ENCODE peak calls at places on chromosomes 4 and X, in five cellular contexts. H is GM20000, N is psoas muscle, B is AG10803, C is coronary artery. Y is an unnamed sample.

GRCh38 chr4:123833156-123833555 is 436.6 kb downstream of the SPRY1 start:
- DNase-seq in C (no peak), N (no peak), H (no peak), B (no peak), Y (no peak)

GRCh38 chrX:119015407-119016242 is 41.2 kb downstream of the LONRF3 start:
- DNase-seq in N (peak), B (peak), C (no peak), H (peak), Y (no peak)

GRCh38 chrX:72305286-72306084 is at the start of gene CITED1:
- DNase-seq in B (no peak), N (no peak), C (no peak), H (peak), Y (peak)

GRCh38 chr4:109967798-109968520 is 55.3 kb downstream of the EGF start:
- DNase-seq in B (peak), N (no peak), H (no peak), C (no peak), Y (no peak)

GRCh38 chr4:15906024-15906443 is 32.5 kb downstream of the FGFBP1 start:
- DNase-seq in C (no peak), N (no peak), B (no peak), H (no peak), Y (no peak)

GRCh38 chrX:134760671-134761070 is 102.4 kb upstream of the PLAC1 start:
- DNase-seq in H (no peak), N (no peak), C (no peak), B (no peak), Y (no peak)

GRCh38 chr4:166121897-166122296 is 248.9 kb downstream of the TLL1 start:
- DNase-seq in B (no peak), N (no peak), C (no peak), H (no peak), Y (no peak)

GRCh38 chrX:41334866-41335589 is 1.1 kb downstream of the DDX3X start:
- DNase-seq in H (peak), C (peak), N (peak), B (peak), Y (no peak)

GRCh38 chrX:47467106-47467505 is 15.9 kb downstream of the ZNF41 start:
- DNase-seq in H (no peak), N (no peak), B (no peak), C (no peak), Y (no peak)

GRCh38 chrX:50971390-50971789 is 60.9 kb downstream of the BMP15 start:
- DNase-seq in H (no peak), B (peak), N (no peak), C (no peak), Y (no peak)

GRCh38 chr4:119525771-119526712 is 102.6 kb downstream of the PDE5A start:
- DNase-seq in H (no peak), N (no peak), B (peak), C (no peak), Y (no peak)

GRCh38 chr4:74531952-74532794 is 87.2 kb downstream of the AREG start:
- DNase-seq in B (peak), H (peak), C (no peak), N (no peak), Y (no peak)

GRCh38 chr4:29734785-29735184 is 985.4 kb upstream of the PCDH7 start:
- DNase-seq in H (no peak), B (no peak), C (no peak), N (no peak), Y (no peak)

GRCh38 chrX:45775462-45775861 is 574.8 kb upstream of the DIPK2B start:
- DNase-seq in C (no peak), N (no peak), H (no peak), B (peak), Y (no peak)

GRCh38 chrX:153885968-153886903 is at the start of gene L1CAM:
- DNase-seq in N (no peak), C (no peak), H (peak), B (no peak), Y (no peak)

GRCh38 chr4:118112117-118112516 is 77.8 kb downstream of the NDST3 start:
- DNase-seq in H (no peak), C (no peak), B (no peak), N (no peak), Y (no peak)

GRCh38 chrX:109327271-109327670 is 154.6 kb downstream of the GUCY2F start:
- DNase-seq in B (peak), H (no peak), N (no peak), C (no peak), Y (no peak)

GRCh38 chr4:8547108-8547911 is 32.9 kb upstream of the GPR78 start:
- DNase-seq in C (no peak), N (no peak), B (peak), H (peak), Y (no peak)

GRCh38 chrX:48938721-48939416 is 18.5 kb downstream of the OTUD5 start:
- DNase-seq in B (no peak), H (peak), N (no peak), C (no peak), Y (no peak)

GRCh38 chrX:1435241-1435900 is 17.3 kb downstream of the ASMTL start:
- DNase-seq in B (no peak), H (no peak), N (no peak), C (no peak), Y (no peak)

GRCh38 chrX:39381446-39381845 is 580.2 kb downstream of the MID1IP1 start:
- DNase-seq in H (no peak), C (no peak), N (no peak), B (no peak), Y (no peak)

GRCh38 chrX:106631615-106632014 is 19.8 kb downstream of the RADX start:
- DNase-seq in N (no peak), B (no peak), H (no peak), C (no peak), Y (no peak)

GRCh38 chrX:110402091-110402854 is 43.6 kb downstream of the RTL9 start:
- DNase-seq in B (peak), C (no peak), H (no peak), N (peak), Y (no peak)

GRCh38 chr4:96073446-96073845 is 233.6 kb downstream of the PDHA2 start:
- DNase-seq in H (no peak), C (no peak), B (no peak), N (no peak), Y (no peak)

GRCh38 chrX:11768039-11768438 is 10.0 kb downstream of the MSL3 start:
- DNase-seq in H (no peak), N (no peak), B (no peak), C (no peak), Y (no peak)

GRCh38 chr4:129153700-129154099 is 57.7 kb downstream of the C4orf33 start:
- DNase-seq in H (no peak), N (no peak), B (no peak), C (no peak), Y (no peak)

GRCh38 chrX:119871245-119871598 is 311 bp downstream of the RNF113A start:
- DNase-seq in C (no peak), B (no peak), N (no peak), H (no peak), Y (no peak)

GRCh38 chrX:123993326-123993725 is 31.8 kb downstream of the STAG2 start:
- DNase-seq in H (no peak), N (no peak), B (peak), C (no peak), Y (no peak)

GRCh38 chr4:163404570-163404969 is 60.9 kb downstream of the NPY5R start:
- DNase-seq in H (no peak), B (no peak), N (no peak), C (no peak), Y (no peak)

GRCh38 chr4:101019941-101020401 is 327.4 kb downstream of the PPP3CA start:
- DNase-seq in H (no peak), N (no peak), C (no peak), B (no peak), Y (no peak)

GRCh38 chr4:99645638-99646037 is 12.0 kb downstream of the C4orf54 start:
- DNase-seq in C (no peak), N (no peak), H (no peak), B (no peak), Y (no peak)

GRCh38 chr4:26953361-26953760 is 92.7 kb downstream of the STIM2 start:
- DNase-seq in H (no peak), B (no peak), C (no peak), N (no peak), Y (no peak)

GRCh38 chr4:147160908-147161513 is 215.3 kb upstream of the TTC29 start:
- DNase-seq in N (no peak), H (peak), B (peak), C (no peak), Y (no peak)

GRCh38 chr4:147163311-147163710 is 217.6 kb upstream of the TTC29 start:
- DNase-seq in B (peak), N (no peak), H (no peak), C (no peak), Y (no peak)

DNA sequence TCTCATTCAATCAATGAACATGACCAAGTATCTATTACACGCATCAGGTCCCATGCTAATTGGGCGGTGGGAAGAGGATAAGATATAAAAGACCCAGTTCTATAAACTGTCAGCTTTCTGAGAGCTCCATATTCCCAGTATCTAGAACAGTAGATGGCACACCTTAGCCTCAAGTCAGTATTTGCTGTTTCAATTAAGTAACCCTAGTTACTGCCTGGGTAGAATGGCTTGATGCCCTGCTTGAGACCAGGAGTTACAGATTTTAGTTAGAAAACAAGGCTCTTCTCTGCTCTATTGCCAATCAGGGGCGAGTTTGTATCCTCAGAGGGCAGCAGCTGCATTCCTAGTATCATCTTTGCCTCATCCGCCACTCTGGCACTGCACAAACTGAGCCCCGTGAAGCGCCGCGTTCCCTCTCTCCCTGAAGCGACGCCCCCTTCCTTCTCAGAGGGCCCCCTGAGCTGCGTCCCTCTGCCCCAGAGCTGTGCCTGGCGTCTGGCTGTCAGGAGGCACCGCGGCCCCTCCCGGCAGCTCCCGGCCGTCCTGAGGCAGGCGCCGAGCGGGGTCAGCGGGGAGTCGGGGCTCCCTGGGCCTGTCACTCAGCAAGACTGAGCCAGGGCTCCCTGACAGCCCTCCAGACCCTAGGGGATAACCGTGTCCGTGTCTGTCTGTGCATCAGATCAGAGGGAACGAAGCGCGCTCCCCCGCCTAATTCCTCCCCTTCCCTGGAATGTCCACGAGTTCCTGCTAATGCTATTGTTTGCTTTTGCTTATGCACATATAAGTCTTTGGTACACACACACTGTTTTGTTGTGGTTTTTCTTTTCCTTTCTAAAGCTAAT is 212.4 kb upstream of the TTC29 start:
- DNase-seq in C (no peak), B (peak), H (no peak), N (peak), Y (peak)
- TF ChIP-seq CTCF in C (no peak), B (no peak), H (no peak), N (no peak), Y (peak)

DNA sequence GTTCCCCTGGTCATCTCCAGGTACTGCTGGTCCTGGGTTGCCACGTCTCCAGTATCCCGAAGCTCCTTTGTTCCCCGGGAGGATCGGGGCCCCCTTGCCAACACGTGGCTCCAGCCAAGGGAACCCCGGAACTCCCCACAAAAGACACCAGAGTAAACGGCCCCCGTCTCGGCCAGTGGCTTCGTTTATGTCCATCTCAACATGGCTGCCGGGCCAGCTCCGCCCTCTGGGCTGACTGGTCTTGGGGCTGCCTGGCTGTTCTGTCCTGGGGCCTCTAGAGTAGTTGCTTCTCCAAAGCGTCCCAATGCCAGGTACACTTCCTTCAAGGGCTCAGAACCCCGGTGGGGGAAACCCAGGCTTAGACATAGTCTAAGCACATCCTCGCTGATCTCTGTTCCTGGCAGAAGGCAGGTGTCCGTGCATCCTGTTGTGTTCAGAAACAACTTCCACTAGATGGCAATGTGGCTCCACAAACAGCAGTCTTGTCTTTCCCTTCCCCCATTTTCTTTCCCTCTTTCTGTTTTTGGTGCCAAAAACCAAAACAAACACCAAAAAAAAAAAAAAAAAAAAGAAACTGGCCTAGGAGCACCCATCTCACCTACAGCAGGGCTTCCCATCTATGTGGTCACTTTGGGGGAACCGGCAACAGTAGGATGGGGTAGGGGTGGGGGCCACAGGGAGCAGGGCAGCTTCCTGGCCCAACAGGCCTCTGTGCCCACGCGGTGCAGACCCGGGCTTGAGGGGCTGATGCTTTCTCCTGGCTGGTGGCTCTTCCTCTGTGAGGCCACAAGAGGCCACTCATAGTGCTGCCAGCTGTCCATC is 35.3 kb downstream of the NBDY start:
- DNase-seq in N (peak), C (peak), B (peak), H (peak), Y (peak)
- TF ChIP-seq CTCF in N (peak), C (peak), B (peak), H (peak), Y (peak)

DNA sequence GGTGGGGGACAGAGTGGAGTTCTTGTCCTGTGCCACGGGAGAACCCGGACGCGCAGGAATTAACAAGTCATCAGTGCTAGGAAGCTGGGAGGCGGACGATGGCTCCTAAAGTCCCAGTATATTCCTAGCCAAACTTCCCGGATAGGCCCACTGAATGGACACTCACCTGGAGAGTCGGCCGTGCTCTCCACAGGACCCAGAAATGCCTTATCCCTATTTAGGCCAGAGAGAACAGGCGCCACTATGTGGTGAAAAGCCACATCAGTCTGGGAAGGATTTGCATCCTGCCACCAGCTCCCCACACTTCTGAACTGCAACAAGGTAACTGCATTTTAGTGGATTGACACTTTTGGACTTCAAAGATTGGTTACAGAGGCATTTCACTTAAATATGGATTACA is 1.1 kb downstream of the CFAP299 start:
- DNase-seq in B (peak), H (no peak), C (no peak), N (no peak), Y (no peak)
- TF ChIP-seq CTCF in B (peak), H (no peak), C (no peak), N (no peak), Y (peak)

GRCh38 chr4:113899260-113900177 is 79.9 kb downstream of the ARSJ start:
- DNase-seq in C (no peak), N (no peak), H (peak), B (no peak), Y (no peak)

GRCh38 chr4:113907559-113907958 is 71.9 kb downstream of the ARSJ start:
- DNase-seq in C (no peak), B (no peak), H (no peak), N (no peak), Y (no peak)

GRCh38 chr4:113905301-113905700 is 74.1 kb downstream of the ARSJ start:
- DNase-seq in B (peak), N (no peak), H (no peak), C (no peak), Y (no peak)

DNA sequence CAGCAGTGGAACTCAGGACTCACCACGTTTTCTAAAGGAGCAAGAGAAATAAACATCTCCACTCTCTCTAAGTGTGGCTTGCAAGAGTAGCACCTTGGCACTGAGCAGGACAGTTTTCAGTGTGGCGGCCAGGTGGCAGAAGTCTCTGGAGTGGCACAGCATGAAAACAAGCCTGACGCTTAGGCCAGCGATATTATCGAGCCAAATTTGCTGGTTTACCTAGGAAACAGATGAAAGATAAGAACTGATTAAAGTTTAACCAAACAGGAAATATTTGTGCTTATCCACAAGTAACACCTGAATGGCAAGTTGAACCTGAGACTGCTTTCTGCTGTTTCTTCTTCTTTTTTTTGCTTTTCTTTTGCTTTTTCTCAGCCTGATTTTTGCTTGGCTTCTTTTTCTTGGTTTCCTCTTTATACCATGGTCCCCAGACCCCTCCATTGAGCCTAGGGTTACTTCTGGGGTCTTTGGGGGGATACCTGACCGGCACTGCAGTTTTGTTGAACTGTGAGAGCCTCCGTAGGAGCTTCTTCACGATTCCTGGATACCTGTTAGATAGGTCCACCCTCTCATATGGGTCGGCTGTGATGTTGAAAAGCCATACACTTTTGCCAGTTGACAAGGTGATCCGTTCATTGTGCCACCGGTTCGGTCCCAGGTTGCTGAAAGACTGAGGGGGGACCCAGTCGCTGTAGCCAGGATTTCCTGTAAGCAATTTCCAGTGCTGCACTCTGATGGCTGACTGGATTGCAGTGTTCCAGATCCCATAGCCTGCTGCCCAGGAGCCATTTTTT is 77.3 kb downstream of the ARSJ start:
- DNase-seq in N (no peak), B (no peak), H (no peak), C (no peak), Y (no peak)
- TF ChIP-seq CTCF in N (no peak), B (no peak), H (peak), C (no peak), Y (no peak)

Y was measured in osteocyte.